ENCODE peak calls at places on chromosome 13, in nine cellular contexts. Q is T-helper 17 cell; K is iPS-NIHi11; F is Right ventricle myocardium inferior; H is CD8-positive, alpha-beta T cell; L is tibial nerve; D is cardiac muscle cell; E is glutamatergic neuron; A is non-pigmented ciliary epithelial cell. Z is an unnamed sample.

GRCh38 chr13:45325806-45326205 is 15.2 kb downstream of the TPT1 start:
- DNase-seq in Q (no peak), H (no peak), A (peak), D (peak), L (peak), F (peak), K (no peak), E (peak), Z (no peak)

GRCh38 chr13:99396446-99396845 is 89.2 kb upstream of the GPR183 start:
- DNase-seq in F (no peak), E (no peak), D (no peak), K (no peak), A (no peak), H (no peak), L (no peak), Q (no peak), Z (no peak)

GRCh38 chr13:42038661-42039456 is 9.6 kb upstream of the DGKH start:
- DNase-seq in K (no peak), E (no peak), H (no peak), Q (no peak), F (no peak), D (no peak), A (no peak), L (no peak), Z (no peak)

GRCh38 chr13:112879283-112879833 is 89.7 kb upstream of the MCF2L start:
- DNase-seq in E (peak), D (no peak), L (no peak), A (no peak), Q (no peak), F (no peak), H (no peak), K (no peak), Z (no peak)

GRCh38 chr13:104779311-104779710 is 1713.1 kb upstream of the SLC10A2 start:
- DNase-seq in K (peak), L (no peak), Q (no peak), A (peak), E (peak), D (no peak), F (no peak), H (no peak), Z (no peak)

GRCh38 chr13:102701331-102701730 is 6.5 kb upstream of the METTL21C start:
- DNase-seq in F (no peak), Q (no peak), D (no peak), K (no peak), A (no peak), L (no peak), H (no peak), E (no peak), Z (no peak)

GRCh38 chr13:61768175-61768574 is 352.5 kb upstream of the PCDH20 start:
- DNase-seq in K (no peak), L (no peak), D (no peak), F (no peak), Q (no peak), A (no peak), E (no peak), H (no peak), Z (no peak)

GRCh38 chr13:65965496-65965895 is 1264.6 kb downstream of the PCDH9 start:
- DNase-seq in L (no peak), F (no peak), D (no peak), A (no peak), Q (no peak), H (no peak), K (no peak), E (no peak), Z (no peak)

GRCh38 chr13:99926014-99926731 is 45.4 kb downstream of the ZIC5 start:
- DNase-seq in E (no peak), H (no peak), F (no peak), Q (no peak), L (no peak), K (no peak), D (no peak), A (no peak), Z (no peak)

GRCh38 chr13:28601581-28601980 is 57.3 kb upstream of the POMP start:
- DNase-seq in E (no peak), H (no peak), F (no peak), D (no peak), Q (no peak), A (no peak), K (no peak), L (no peak), Z (no peak)

GRCh38 chr13:75963318-75963717 is 327.2 kb downstream of the LMO7 start:
- DNase-seq in E (no peak), F (no peak), H (no peak), L (no peak), Q (no peak), D (peak), A (no peak), K (no peak), Z (no peak)

GRCh38 chr13:35349673-35350278 is 126.7 kb downstream of the MAB21L1 start:
- DNase-seq in D (peak), E (no peak), H (no peak), Q (no peak), K (no peak), L (no peak), F (no peak), A (no peak), Z (no peak)

GRCh38 chr13:113901231-113901630 is 37.4 kb upstream of the GAS6 start:
- DNase-seq in H (no peak), Q (no peak), L (no peak), D (no peak), K (no peak), E (no peak), F (no peak), A (no peak), Z (no peak)

GRCh38 chr13:85347251-85347650 is 452.0 kb downstream of the SLITRK6 start:
- DNase-seq in Q (no peak), L (no peak), E (no peak), A (peak), K (no peak), F (no peak), H (no peak), D (no peak), Z (no peak)

GRCh38 chr13:26335158-26335557 is 81.2 kb downstream of the CDK8 start:
- DNase-seq in H (no peak), L (no peak), E (no peak), D (no peak), A (no peak), F (no peak), K (no peak), Q (no peak), Z (no peak)

GRCh38 chr13:33536639-33537425 is 251.3 kb upstream of the STARD13 start:
- DNase-seq in E (no peak), Q (no peak), D (no peak), K (no peak), H (no peak), F (no peak), A (peak), L (no peak), Z (no peak)

GRCh38 chr13:95643009-95643408 is 1.5 kb downstream of the DZIP1 start:
- DNase-seq in L (no peak), A (no peak), D (no peak), Q (no peak), E (peak), K (no peak), F (no peak), H (no peak), Z (no peak)

GRCh38 chr13:40146063-40146462 is 490.6 kb downstream of the COG6 start:
- DNase-seq in H (no peak), E (no peak), Q (no peak), K (peak), A (no peak), L (no peak), F (no peak), D (no peak), Z (no peak)

GRCh38 chr13:22214184-22214583 is 543.3 kb downstream of the FGF9 start:
- DNase-seq in F (no peak), H (no peak), E (no peak), L (no peak), Q (no peak), K (no peak), D (no peak), A (no peak), Z (no peak)

GRCh38 chr13:21579754-21580316 is 24.1 kb downstream of the MICU2 start:
- DNase-seq in Q (no peak), D (no peak), K (no peak), E (no peak), H (no peak), L (no peak), A (no peak), F (no peak), Z (no peak)

GRCh38 chr13:50080856-50081105 is 65.5 kb downstream of the KCNRG start:
- DNase-seq in H (no peak), Q (no peak), E (no peak), K (no peak), D (no peak), A (no peak), L (no peak), F (no peak), Z (no peak)

GRCh38 chr13:110680852-110681251 is 25.1 kb downstream of the CARS2 start:
- DNase-seq in L (no peak), E (peak), D (peak), K (peak), A (no peak), H (no peak), F (no peak), Q (no peak), Z (no peak)

GRCh38 chr13:27176772-27177171 is 5.2 kb upstream of the USP12 start:
- DNase-seq in A (no peak), L (no peak), E (no peak), Q (no peak), F (no peak), K (no peak), H (no peak), D (no peak), Z (no peak)

GRCh38 chr13:34623331-34623730 is 318.7 kb upstream of the NBEA start:
- DNase-seq in D (no peak), A (no peak), F (no peak), E (no peak), Q (no peak), L (no peak), H (no peak), K (no peak), Z (no peak)

GRCh38 chr13:110575322-110576069 is 14.0 kb upstream of the RAB20 start:
- DNase-seq in D (peak), E (peak), H (no peak), K (peak), L (peak), Q (no peak), A (no peak), F (no peak), Z (no peak)

GRCh38 chr13:44809152-44809551 is 180.1 kb downstream of the NUFIP1 start:
- DNase-seq in K (no peak), D (no peak), H (no peak), F (no peak), A (no peak), E (no peak), Q (no peak), L (no peak), Z (no peak)

GRCh38 chr13:46507978-46508377 is 45.0 kb upstream of the LRCH1 start:
- DNase-seq in D (no peak), H (no peak), K (no peak), E (no peak), A (no peak), L (no peak), Q (no peak), F (no peak), Z (no peak)

GRCh38 chr13:105410602-105411001 is 1124.9 kb downstream of the EFNB2 start:
- DNase-seq in F (peak), K (peak), L (peak), Q (no peak), H (no peak), D (peak), A (no peak), E (peak), Z (peak)

GRCh38 chr13:39616087-39616694 is 13.2 kb upstream of the LHFPL6 start:
- DNase-seq in A (no peak), E (peak), D (peak), H (peak), Q (no peak), K (peak), F (no peak), L (peak), Z (no peak)

GRCh38 chr13:73412933-73413332 is 354.1 kb downstream of the KLF5 start:
- DNase-seq in Q (no peak), A (no peak), F (no peak), H (no peak), K (no peak), L (no peak), D (no peak), E (no peak), Z (no peak)

GRCh38 chr13:93249259-93249917 is 22.8 kb downstream of the GPC6 start:
- DNase-seq in A (peak), H (no peak), Q (no peak), F (no peak), E (no peak), K (no peak), L (no peak), D (no peak), Z (no peak)

GRCh38 chr13:106530209-106530906 is 5.1 kb downstream of the EFNB2 start:
- DNase-seq in K (no peak), L (no peak), E (no peak), A (no peak), F (no peak), D (no peak), H (no peak), Q (no peak), Z (no peak)

Z was measured in activated CD4-positive, CD25-positive, alpha-beta regulatory T cell treated with anti-CD3 and anti-CD28 coated beads, Interleukin-2, amount 50 U/mL, for 72 hours.